ENCODE peak calls at places on chromosomes 3 and 15, in six cellular contexts. I is GM13976; A is right cardiac atrium; V is stimulated activated CD8-positive, alpha-beta memory T cell treated with anti-CD3 and anti-CD28 coated beads, Interleukin-2, amount 100 ng/mL, for 1 hour; T is HS-5; H is T-helper 17 cell. B is an unnamed sample.

GRCh38 chr3:185115371-185115770 is 37.5 kb downstream of the C3orf70 start:
- DNase-seq in I (no peak), A (no peak), V (no peak), T (no peak), H (no peak), B (no peak)

GRCh38 chr15:98806275-98806895 is 158.0 kb downstream of the IGF1R start:
- DNase-seq in I (no peak), A (peak; percentile 52), V (no peak), T (no peak), H (no peak), B (no peak)

GRCh38 chr3:159947220-159947619 is 41.4 kb upstream of the IL12A start:
- DNase-seq in I (no peak), A (no peak), V (no peak), T (peak; percentile 96), H (no peak), B (no peak)

GRCh38 chr3:155391104-155391503 is 97.6 kb upstream of the STRIT1 start:
- DNase-seq in I (no peak), A (no peak), V (no peak), T (no peak), H (no peak), B (no peak)

GRCh38 chr15:99109555-99110021 is 4.7 kb downstream of the SYNM start:
- DNase-seq in I (no peak), A (no peak), V (no peak), T (no peak), H (no peak), B (no peak)

GRCh38 chr15:25798207-25798931 is 64.8 kb downstream of the ATP10A start:
- DNase-seq in I (no peak), A (no peak), V (no peak), T (no peak), H (no peak), B (no peak)

GRCh38 chr3:157606392-157607197 is 103.4 kb upstream of the VEPH1 start:
- DNase-seq in I (peak; percentile 39), A (peak; percentile 68), V (peak; percentile 31), T (peak; percentile 58), H (peak; percentile 31), B (peak; percentile 24)

GRCh38 chr15:98515186-98515585 is 133.2 kb upstream of the IGF1R start:
- DNase-seq in I (no peak), A (no peak), V (no peak), T (no peak), H (no peak), B (no peak)

GRCh38 chr15:97748576-97748975 is 211.9 kb upstream of the ARRDC4 start:
- DNase-seq in I (no peak), A (no peak), V (no peak), T (no peak), H (no peak), B (no peak)

GRCh38 chr3:9503283-9503682 is 50.3 kb downstream of the LHFPL4 start:
- DNase-seq in I (peak; percentile 81), A (peak; percentile 77), V (peak; percentile 43), T (peak; percentile 32), H (peak; percentile 40), B (peak; percentile 37)

GRCh38 chr3:94069242-94069813 is 6.5 kb downstream of the NSUN3 start:
- DNase-seq in I (no peak), A (no peak), V (no peak), T (no peak), H (no peak), B (no peak)

GRCh38 chr15:67109141-67110034 is 44.0 kb downstream of the SMAD3 start:
- DNase-seq in I (peak; percentile 69), A (peak; percentile 91), V (no peak), T (peak; percentile 88), H (no peak), B (no peak)

GRCh38 chr3:188316723-188317070 is 162.7 kb downstream of the LPP start:
- DNase-seq in I (no peak), A (no peak), V (no peak), T (no peak), H (no peak), B (no peak)

GRCh38 chr3:65641041-65641440 is 397.7 kb downstream of the MAGI1 start:
- DNase-seq in I (no peak), A (no peak), V (no peak), T (no peak), H (no peak), B (no peak)

GRCh38 chr15:60557157-60557556 is 78.2 kb upstream of the ICE2 start:
- DNase-seq in I (no peak), A (no peak), V (no peak), T (no peak), H (no peak), B (no peak)

GRCh38 chr15:75732809-75733451 is 20.3 kb upstream of the CSPG4 start:
- DNase-seq in I (peak; percentile 74), A (peak; percentile 87), V (peak; percentile 7), T (no peak), H (no peak), B (no peak)